ENCODE peak calls at places on chromosome 1, in seven cellular contexts. U is CD4-positive, alpha-beta memory T cell; J is NCI-H1417; D is ovary; Q is stromal cell of bone marrow; G is progenitor cell of endocrine pancreas; Y is hypothalamus. X is an unnamed sample.

GRCh38 chr1:8816306-8816705 is 1.1 kb downstream of the RERE start:
- DNase-seq in J (peak), D (no peak), Q (no peak), U (no peak), Y (no peak), G (no peak), X (no peak)

GRCh38 chr1:1348420-1349255 is 580 bp downstream of the DVL1 start:
- DNase-seq in J (peak), G (no peak), Y (no peak), Q (no peak), U (no peak), D (peak), X (no peak)

GRCh38 chr1:21317035-21317689 is 26.9 kb upstream of the ECE1 start:
- DNase-seq in Y (peak), U (no peak), D (peak), Q (peak), G (no peak), J (no peak), X (peak)

GRCh38 chr1:67261646-67262045 is 46.0 kb upstream of the IL12RB2 start:
- DNase-seq in G (no peak), D (no peak), Y (no peak), Q (no peak), J (no peak), U (peak), X (no peak)

GRCh38 chr1:230174765-230175747 is 108.0 kb downstream of the GALNT2 start:
- DNase-seq in U (no peak), D (no peak), G (no peak), Y (no peak), Q (no peak), J (no peak), X (no peak)

GRCh38 chr1:16167331-16168143 is 11.7 kb upstream of the EPHA2 start:
- DNase-seq in G (peak), J (no peak), U (peak), Y (no peak), D (peak), Q (no peak), X (no peak)

GRCh38 chr1:79648124-79648523 is 641.6 kb upstream of the ADGRL4 start:
- DNase-seq in G (no peak), D (no peak), J (no peak), U (no peak), Y (no peak), Q (no peak), X (no peak)

GRCh38 chr1:12067900-12068821 is 5.1 kb downstream of the TNFRSF8 start:
- DNase-seq in G (no peak), D (no peak), U (no peak), Y (no peak), J (no peak), Q (peak), X (peak)